ENCODE peak calls at places on chromosomes 1 and 21, in six cellular contexts. U is uterus, I is A549, H is tibial nerve, R is ovary, P is body of pancreas. W is an unnamed sample.

GRCh38 chr1:220879509-220880366 is 495 bp downstream of the HLX start:
- DNase-seq in P (peak), R (peak), U (peak), I (peak), H (no peak), W (peak)

GRCh38 chr1:54259546-54259945 is 59.6 kb downstream of the MRPL37 start:
- DNase-seq in U (no peak), H (no peak), I (no peak), P (no peak), R (no peak), W (no peak)

GRCh38 chr1:241611063-241611462 is 29.1 kb downstream of the CHML start:
- DNase-seq in U (no peak), P (no peak), H (peak), R (no peak), I (peak), W (no peak)

GRCh38 chr1:152107289-152107983 is 7.8 kb downstream of the TCHH start:
- DNase-seq in I (peak), R (no peak), H (no peak), P (no peak), U (no peak), W (no peak)

GRCh38 chr1:3319874-3320245 is 134.6 kb upstream of the ARHGEF16 start:
- DNase-seq in P (peak), R (no peak), I (peak), H (peak), U (no peak), W (peak)

GRCh38 chr1:195376190-195376589 is 1232.0 kb downstream of the KCNT2 start:
- DNase-seq in U (no peak), P (no peak), R (no peak), I (peak), H (no peak), W (no peak)

GRCh38 chr1:26459573-26460031 is 12.6 kb upstream of the HMGN2 start:
- DNase-seq in P (no peak), H (no peak), I (no peak), U (no peak), R (no peak), W (no peak)

GRCh38 chr1:230292739-230293720 is 133.1 kb downstream of the PGBD5 start:
- DNase-seq in U (no peak), H (no peak), P (no peak), R (no peak), I (no peak), W (no peak)

GRCh38 chr1:223248787-223249175 is 105.7 kb upstream of the TLR5 start:
- DNase-seq in U (no peak), R (no peak), H (no peak), P (no peak), I (no peak), W (no peak)

GRCh38 chr1:177646757-177647730 is 322.8 kb downstream of the SEC16B start:
- DNase-seq in H (no peak), R (no peak), P (no peak), I (no peak), U (no peak), W (no peak)

GRCh38 chr1:115838805-115839705 is 1.9 kb downstream of the NHLH2 start:
- DNase-seq in U (no peak), I (no peak), H (no peak), P (peak), R (peak), W (no peak)

GRCh38 chr21:26845066-26845749 is at the start of gene ADAMTS1:
- DNase-seq in U (peak), H (peak), I (peak), P (peak), R (peak), W (peak)

GRCh38 chr1:8311068-8311718 is 6.7 kb upstream of the SLC45A1 start:
- DNase-seq in R (no peak), H (no peak), P (no peak), U (no peak), I (no peak), W (no peak)

GRCh38 chr1:162823231-162823630 is 32.7 kb downstream of the HSD17B7 start:
- DNase-seq in I (no peak), R (no peak), P (no peak), U (no peak), H (no peak), W (no peak)

GRCh38 chr1:30697977-30698376 is 25.4 kb downstream of the MATN1 start:
- DNase-seq in I (no peak), H (no peak), P (no peak), U (peak), R (no peak), W (peak)

GRCh38 chr1:214427871-214428277 is 123.5 kb downstream of the PTPN14 start:
- DNase-seq in P (no peak), H (no peak), U (no peak), I (peak), R (no peak), W (peak)

GRCh38 chr1:212228591-212229119 is 56.6 kb upstream of the PPP2R5A start:
- DNase-seq in I (peak), H (no peak), U (no peak), P (peak), R (no peak), W (no peak)

GRCh38 chr1:237341391-237341790 is 299.4 kb downstream of the RYR2 start:
- DNase-seq in R (no peak), P (no peak), U (no peak), I (no peak), H (no peak), W (no peak)

GRCh38 chr1:116666747-116667576 is 571 bp downstream of the IGSF3 start:
- DNase-seq in P (peak), I (no peak), R (peak), H (no peak), U (no peak), W (peak)

GRCh38 chr1:204733289-204733688 is 47.8 kb upstream of the LRRN2 start:
- DNase-seq in R (no peak), U (no peak), P (no peak), H (no peak), I (no peak), W (no peak)

GRCh38 chr21:26199471-26199870 is 28.9 kb upstream of the APP start:
- DNase-seq in P (no peak), R (no peak), H (no peak), U (no peak), I (no peak), W (no peak)

GRCh38 chr21:42012763-42013329 is 2.7 kb upstream of the ZBTB21 start:
- DNase-seq in R (no peak), P (no peak), I (no peak), U (no peak), H (no peak), W (no peak)

GRCh38 chr21:42012344-42012743 is 2.2 kb upstream of the ZBTB21 start:
- DNase-seq in U (no peak), I (no peak), H (no peak), P (no peak), R (no peak), W (no peak)

GRCh38 chr21:42009018-42009830 is 936 bp downstream of the ZBTB21 start:
- DNase-seq in I (peak), H (peak), U (peak), R (no peak), P (peak), W (no peak)

GRCh38 chr21:42009831-42010506 is at the start of gene ZBTB21:
- DNase-seq in P (peak), I (peak), R (peak), U (peak), H (peak), W (peak)

DNA sequence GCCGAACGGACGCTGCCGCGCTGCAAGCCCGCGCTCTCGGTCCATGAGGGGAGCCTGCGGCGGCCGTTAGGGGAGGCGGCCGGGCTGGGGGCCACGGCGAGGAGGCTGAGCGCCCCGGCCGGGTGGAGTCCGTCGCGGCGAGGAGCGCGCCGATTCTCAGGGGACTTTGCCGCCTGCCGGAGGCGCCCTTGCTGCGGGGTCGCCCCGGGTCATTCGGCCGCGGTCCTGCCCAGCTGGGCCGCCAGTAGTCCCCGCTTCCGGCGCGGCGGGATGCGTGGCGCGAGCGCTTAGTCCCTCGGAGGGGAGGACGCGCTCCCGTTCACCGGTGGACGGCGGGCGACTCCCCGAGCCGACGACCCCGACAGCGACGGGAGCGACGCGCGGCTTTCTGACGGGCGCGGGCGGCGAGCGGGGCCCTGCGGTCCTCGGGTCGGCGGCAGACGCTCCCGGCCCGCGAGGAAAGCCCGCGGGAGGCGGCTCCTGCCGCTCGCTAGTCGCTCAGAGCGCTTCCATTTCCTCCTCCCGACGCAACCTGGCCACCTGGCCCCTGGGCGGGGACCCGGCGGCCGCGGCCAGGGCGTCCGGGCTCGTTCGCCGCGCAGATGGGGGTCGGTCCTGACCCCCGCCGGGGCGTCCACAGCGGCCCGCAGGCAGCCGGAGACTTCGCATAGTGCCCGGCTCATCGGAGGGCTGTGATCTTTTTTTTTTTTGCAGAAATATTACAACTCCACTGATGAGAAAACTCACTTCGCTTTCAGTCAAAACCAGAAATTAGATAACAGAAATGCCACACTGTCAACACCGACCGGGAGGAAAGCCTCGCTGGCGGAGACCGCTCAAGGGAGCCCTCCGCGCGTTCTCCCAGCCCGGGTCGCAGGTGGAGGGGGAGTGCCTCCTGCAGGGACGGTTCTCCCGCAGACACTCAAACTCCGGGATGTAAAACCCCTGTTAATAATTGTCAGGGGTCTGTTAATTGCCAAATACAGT is 640 bp upstream of the ZBTB21 start:
- DNase-seq in R (peak), U (peak), H (no peak), I (no peak), P (peak), W (peak)
- TF ChIP-seq POLR2A in R (no peak), U (no peak), H (no peak), I (peak), P (no peak), W (peak)

DNA sequence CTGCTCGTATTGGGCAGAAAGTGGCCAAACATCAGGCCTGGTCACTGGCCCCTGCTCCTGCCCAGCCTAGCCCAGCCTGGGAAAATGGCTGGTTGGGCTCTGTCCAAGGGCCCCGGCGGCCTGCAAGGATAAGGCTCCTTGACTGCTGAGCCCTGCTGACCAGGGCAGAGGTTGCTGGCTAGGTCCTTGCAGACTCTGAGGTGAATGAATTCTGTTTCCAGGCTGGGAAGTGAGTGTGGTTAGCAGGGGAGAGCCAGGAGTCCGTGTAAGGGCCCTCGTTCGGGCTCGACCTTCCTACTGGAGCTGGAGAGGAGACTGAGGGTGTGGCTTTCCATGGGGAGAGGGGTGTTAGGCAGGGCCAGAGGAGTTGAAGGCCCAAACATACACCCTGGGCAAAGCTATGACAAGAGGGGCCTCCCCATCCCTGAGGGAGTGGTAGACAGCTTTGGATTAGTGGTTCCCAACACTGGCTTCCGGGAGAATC is 20.6 kb downstream of the CSF1 start:
- DNase-seq in H (peak), R (peak), I (peak), P (peak), U (peak), W (no peak)
- TF ChIP-seq POLR2A in H (no peak), R (no peak), I (no peak), P (peak), U (no peak), W (no peak)

GRCh38 chr21:44294391-44295162 is 5.3 kb upstream of the PFKL start:
- DNase-seq in R (peak), H (peak), U (peak), I (no peak), P (peak), W (peak)

GRCh38 chr21:44291936-44292811 is 6.5 kb downstream of the AIRE start:
- DNase-seq in I (no peak), R (no peak), H (no peak), U (no peak), P (peak), W (no peak)

GRCh38 chr21:44293551-44294231 is 6.2 kb upstream of the PFKL start:
- DNase-seq in U (no peak), H (no peak), P (no peak), R (no peak), I (no peak), W (no peak)

GRCh38 chr21:44291078-44291935 is 5.6 kb downstream of the AIRE start:
- DNase-seq in I (no peak), U (no peak), H (no peak), R (no peak), P (no peak), W (no peak)

GRCh38 chr21:44292812-44293195 is 7.0 kb upstream of the PFKL start:
- DNase-seq in H (no peak), I (no peak), U (no peak), P (no peak), R (no peak), W (no peak)
- TF ChIP-seq POLR2A in H (no peak), I (no peak), U (no peak), P (no peak), R (no peak), W (no peak)

DNA sequence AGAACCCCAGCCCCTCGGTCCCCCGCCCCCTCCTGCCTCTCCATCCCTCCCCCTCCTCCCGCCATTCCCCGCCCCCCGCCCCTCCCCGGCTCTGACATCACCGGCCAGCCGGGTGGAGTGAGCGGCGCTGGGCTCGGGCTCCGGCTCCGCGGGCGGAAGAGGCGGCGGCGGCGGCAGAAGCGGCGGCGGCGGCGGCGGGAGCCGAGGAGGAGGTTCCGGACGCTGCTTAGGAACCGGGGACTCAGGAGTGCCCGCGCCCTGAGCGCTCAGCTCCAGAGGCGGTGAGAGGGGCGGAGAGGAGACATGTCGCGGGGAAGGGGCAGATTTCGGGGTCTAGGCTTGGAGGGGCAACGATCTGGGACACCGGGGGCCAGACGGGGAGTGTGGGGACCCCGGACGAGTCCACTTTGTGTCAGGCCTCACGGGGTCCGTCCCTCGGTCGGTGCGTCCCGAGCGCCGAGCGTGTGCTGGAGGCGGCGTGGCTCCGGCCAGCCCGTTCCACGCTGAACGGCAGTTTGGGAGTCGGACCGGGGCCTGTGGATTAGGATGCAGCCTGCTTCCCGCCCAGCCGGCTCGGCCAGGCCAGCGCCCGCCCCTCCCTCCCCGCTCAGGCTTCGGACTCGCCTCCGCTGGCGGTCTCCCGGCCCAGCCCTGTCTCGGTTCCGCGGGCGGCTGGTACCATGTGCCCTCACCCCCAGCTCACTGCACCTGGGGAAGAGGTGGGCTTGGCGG is at the start of gene PEA15:
- DNase-seq in H (peak), I (peak), P (peak), U (peak), R (peak), W (peak)
- TF ChIP-seq POLR2A in H (peak), I (peak), P (peak), U (peak), R (peak), W (peak)

GRCh38 chr1:202145325-202146140 is 996 bp upstream of the ARL8A start:
- DNase-seq in H (no peak), I (no peak), P (no peak), U (no peak), R (no peak), W (peak)
- TF ChIP-seq POLR2A in H (no peak), I (no peak), P (no peak), U (no peak), R (no peak), W (no peak)

GRCh38 chr1:206721454-206721853 is 36.7 kb downstream of the MAPKAPK2 start:
- DNase-seq in U (no peak), H (no peak), P (no peak), R (no peak), I (no peak), W (no peak)

GRCh38 chr1:206725053-206725963 is 40.6 kb downstream of the MAPKAPK2 start:
- DNase-seq in I (peak), P (peak), R (no peak), H (no peak), U (no peak), W (peak)

GRCh38 chr1:206722751-206723499 is 38.2 kb downstream of the MAPKAPK2 start:
- DNase-seq in P (no peak), U (no peak), I (no peak), R (no peak), H (no peak), W (no peak)

GRCh38 chr1:206727981-206728380 is 42.6 kb upstream of the IL19 start:
- DNase-seq in R (no peak), P (no peak), H (no peak), U (no peak), I (no peak), W (no peak)

GRCh38 chr1:206723500-206724472 is 39.1 kb downstream of the MAPKAPK2 start:
- DNase-seq in U (peak), H (no peak), I (peak), P (peak), R (no peak), W (peak)
- TF ChIP-seq POLR2A in U (no peak), H (no peak), I (peak), P (no peak), R (no peak), W (no peak)

GRCh38 chr1:74728736-74729135 is 4.1 kb downstream of the CRYZ start:
- DNase-seq in P (no peak), R (no peak), U (no peak), I (no peak), H (no peak), W (no peak)

GRCh38 chr1:74731399-74732052 is 1.3 kb downstream of the CRYZ start:
- DNase-seq in H (no peak), I (peak), R (no peak), P (peak), U (no peak), W (no peak)

GRCh38 chr1:74726063-74726462 is 6.8 kb downstream of the CRYZ start:
- DNase-seq in H (no peak), I (no peak), R (no peak), U (no peak), P (no peak), W (no peak)

GRCh38 chr1:74732960-74733615 is at the start of the genes CRYZ and TYW3:
- DNase-seq in I (peak), P (peak), R (peak), U (peak), H (peak), W (peak)

GRCh38 chr1:74729741-74730478 is 2.9 kb downstream of the CRYZ start:
- DNase-seq in P (no peak), I (peak), R (no peak), H (no peak), U (no peak), W (peak)
- TF ChIP-seq POLR2A in P (no peak), I (no peak), R (no peak), H (no peak), U (no peak), W (no peak)

W was measured in H54.